ENCODE peak calls at places on chromosomes 4 and X, in nine cellular contexts. K is 8988T; T is WTC11; H is activated CD4-positive, alpha-beta T cell treated with anti-CD3 and anti-CD28 coated beads, Interleukin-2, amount 50 U/mL, for 48 hours; E is kidney; W is iPS-NIHi11; P is fibroblast of pulmonary artery; U is stimulated activated CD4-positive, alpha-beta T cell treated with anti-CD3 and anti-CD28 coated beads, Interleukin-2, amount 100 ng/mL, for 48 hours; A is SHP77 treated with DMSO at 0.1 percent for 48 hours. Y is an unnamed sample.

GRCh38 chrX:16185725-16186136 is 18.4 kb downstream of the MAGEB17 start:
- DNase-seq in E (no peak), A (no peak), W (no peak), T (no peak), U (no peak), K (no peak), H (no peak), P (peak; percentile 58), Y (peak; percentile 42)

GRCh38 chrX:102712967-102713677 is 874 bp downstream of the GPRASP2 start:
- DNase-seq in K (no peak), T (peak; percentile 35), P (peak; percentile 68), W (peak; percentile 25), E (no peak), H (peak; percentile 4), A (peak; percentile 22), U (no peak), Y (peak; percentile 50)

GRCh38 chr4:135243960-135244561 is 1042.5 kb upstream of the PABPC4L start:
- DNase-seq in E (no peak), P (no peak), K (no peak), W (no peak), T (no peak), U (no peak), A (no peak), H (no peak), Y (no peak)

GRCh38 chr4:117560329-117560728 is 474.0 kb upstream of the NDST3 start:
- DNase-seq in H (no peak), E (no peak), W (no peak), P (peak; percentile 1), T (no peak), K (no peak), A (no peak), U (no peak), Y (peak; percentile 22)

GRCh38 chr4:96602661-96603060 is 762.8 kb downstream of the PDHA2 start:
- DNase-seq in P (no peak), W (no peak), H (no peak), U (no peak), A (no peak), T (no peak), K (no peak), E (no peak), Y (peak; percentile 0)

GRCh38 chrX:54447461-54447860 is 7.3 kb downstream of the TSR2 start:
- DNase-seq in W (peak; percentile 26), U (no peak), E (no peak), A (no peak), K (peak; percentile 43), H (no peak), T (no peak), P (peak; percentile 13), Y (peak; percentile 4)

GRCh38 chr4:83852085-83852451 is 316.2 kb downstream of the GPAT3 start:
- DNase-seq in H (no peak), E (no peak), W (no peak), A (no peak), T (no peak), P (peak; percentile 54), U (no peak), K (no peak), Y (no peak)

GRCh38 chr4:4339504-4340085 is 47.3 kb upstream of the NSG1 start:
- DNase-seq in K (no peak), U (no peak), W (no peak), P (peak; percentile 74), T (no peak), A (no peak), E (no peak), H (no peak), Y (no peak)

GRCh38 chrX:71581210-71581609 is 3.0 kb downstream of the GCNA start:
- DNase-seq in U (no peak), T (no peak), A (no peak), E (no peak), K (no peak), W (no peak), P (no peak), H (no peak), Y (no peak)